ENCODE peak calls at places on chromosomes 7 and 10, in ten cellular contexts. H is dorsolateral prefrontal cortex, T is esophagus squamous epithelium, L is astrocyte, E is brain microvascular endothelial cell, P is endothelial cell, D is bronchial epithelial cell, V is AG10803, N is cardiac muscle cell, F is esophagus muscularis mucosa. S is an unnamed sample.

GRCh38 chr7:18694484-18694883 is 198.9 kb downstream of the HDAC9 start:
- DNase-seq in H (no peak), T (no peak), L (no peak), E (no peak), P (no peak), D (no peak), V (no peak), N (no peak), F (no peak), S (no peak)

GRCh38 chr7:80957226-80957625 is 38.4 kb upstream of the SEMA3C start:
- DNase-seq in H (no peak), T (no peak), L (no peak), E (no peak), P (no peak), D (no peak), V (no peak), N (no peak), F (no peak), S (no peak)

GRCh38 chr7:12222889-12223579 is 11.9 kb downstream of the TMEM106B start:
- DNase-seq in H (no peak), T (no peak), L (no peak), E (no peak), P (no peak), D (no peak), V (no peak), N (no peak), F (no peak), S (no peak)

GRCh38 chr7:103065666-103066065 is 8.9 kb downstream of the FBXL13 start:
- DNase-seq in H (no peak), T (no peak), L (no peak), E (peak), P (peak), D (peak), V (peak), N (peak), F (no peak), S (peak)

GRCh38 chr10:96705134-96705533 is 15.2 kb downstream of the PIK3AP1 start:
- DNase-seq in H (no peak), T (no peak), L (no peak), E (no peak), P (no peak), D (no peak), V (no peak), N (no peak), F (no peak), S (no peak)

GRCh38 chr10:57513637-57514036 is 754.1 kb downstream of the IPMK start:
- DNase-seq in H (no peak), T (no peak), L (no peak), E (no peak), P (no peak), D (no peak), V (no peak), N (no peak), F (no peak), S (no peak)

GRCh38 chr10:110137142-110137545 is 70.3 kb upstream of the MXI1 start:
- DNase-seq in H (no peak), T (no peak), L (peak), E (peak), P (no peak), D (peak), V (peak), N (peak), F (peak), S (peak)

GRCh38 chr7:154910125-154910524 is 92.8 kb downstream of the PAXIP1 start:
- DNase-seq in H (no peak), T (no peak), L (no peak), E (no peak), P (no peak), D (no peak), V (no peak), N (no peak), F (no peak), S (no peak)

GRCh38 chr10:18345308-18345707 is 205.1 kb downstream of the CACNB2 start:
- DNase-seq in H (no peak), T (no peak), L (no peak), E (no peak), P (no peak), D (no peak), V (no peak), N (no peak), F (no peak), S (no peak)

GRCh38 chr7:157875230-157876179 is 538.7 kb downstream of the DNAJB6 start:
- DNase-seq in H (no peak), T (no peak), L (no peak), E (peak), P (no peak), D (no peak), V (no peak), N (peak), F (no peak), S (no peak)

GRCh38 chr10:100338434-100339036 is 8.5 kb upstream of the SCD start:
- DNase-seq in H (peak), T (no peak), L (no peak), E (peak), P (peak), D (peak), V (peak), N (peak), F (no peak), S (peak)

GRCh38 chr10:32317795-32318194 is 29.2 kb downstream of the EPC1 start:
- DNase-seq in H (no peak), T (no peak), L (no peak), E (no peak), P (no peak), D (no peak), V (no peak), N (no peak), F (no peak), S (peak)

GRCh38 chr10:11355625-11356024 is 255.8 kb downstream of the USP6NL start:
- DNase-seq in H (no peak), T (no peak), L (no peak), E (no peak), P (no peak), D (no peak), V (no peak), N (no peak), F (no peak), S (no peak)

GRCh38 chr7:131556912-131557457 is 557 bp upstream of the PODXL start:
- DNase-seq in H (no peak), T (no peak), L (no peak), E (no peak), P (no peak), D (no peak), V (no peak), N (no peak), F (no peak), S (no peak)

GRCh38 chr10:89369142-89370105 is 8.4 kb upstream of the IFIT1B start:
- DNase-seq in H (no peak), T (no peak), L (peak), E (peak), P (no peak), D (peak), V (peak), N (no peak), F (no peak), S (peak)

GRCh38 chr10:104938031-104938430 is 296.9 kb downstream of the SORCS3 start:
- DNase-seq in H (no peak), T (no peak), L (peak), E (no peak), P (no peak), D (no peak), V (peak), N (no peak), F (no peak), S (no peak)

GRCh38 chr10:43461950-43462349 is 25.0 kb downstream of the ZNF487 start:
- DNase-seq in H (no peak), T (no peak), L (peak), E (peak), P (peak), D (peak), V (peak), N (peak), F (no peak), S (peak)

GRCh38 chr10:33321516-33321915 is 13.0 kb downstream of the NRP1 start:
- DNase-seq in H (no peak), T (no peak), L (no peak), E (no peak), P (no peak), D (no peak), V (peak), N (no peak), F (no peak), S (no peak)

GRCh38 chr7:88756806-88757205 is 2.7 kb upstream of the ZNF804B start:
- DNase-seq in H (no peak), T (no peak), L (no peak), E (no peak), P (no peak), D (no peak), V (no peak), N (no peak), F (no peak), S (no peak)

GRCh38 chr7:31020652-31021051 is 31.5 kb upstream of the ADCYAP1R1 start:
- DNase-seq in H (no peak), T (no peak), L (no peak), E (no peak), P (no peak), D (no peak), V (no peak), N (no peak), F (no peak), S (no peak)

GRCh38 chr7:54788664-54789063 is 29.7 kb upstream of the SEC61G start:
- DNase-seq in H (no peak), T (no peak), L (peak), E (peak), P (peak), D (peak), V (peak), N (peak), F (no peak), S (peak)

GRCh38 chr10:121437596-121437995 is 160.6 kb downstream of the FGFR2 start:
- DNase-seq in H (peak), T (no peak), L (no peak), E (no peak), P (peak), D (no peak), V (no peak), N (peak), F (no peak), S (no peak)

GRCh38 chr7:27179030-27179429 is 4.9 kb upstream of the HOXA10 start:
- DNase-seq in H (no peak), T (no peak), L (no peak), E (no peak), P (no peak), D (no peak), V (no peak), N (no peak), F (no peak), S (no peak)

GRCh38 chr7:150781016-150781415 is 19.1 kb downstream of the TMEM176B start:
- DNase-seq in H (no peak), T (no peak), L (no peak), E (peak), P (no peak), D (peak), V (peak), N (no peak), F (no peak), S (no peak)

GRCh38 chr7:155808551-155809331 is 3.5 kb downstream of the SHH start:
- DNase-seq in H (no peak), T (no peak), L (no peak), E (no peak), P (peak), D (no peak), V (no peak), N (no peak), F (no peak), S (peak)

GRCh38 chr10:72886596-72887522 is 6.7 kb upstream of the OIT3 start:
- DNase-seq in H (no peak), T (no peak), L (no peak), E (no peak), P (no peak), D (peak), V (no peak), N (no peak), F (no peak), S (no peak)

GRCh38 chr7:37151741-37152413 is 296.8 kb downstream of the ELMO1 start:
- DNase-seq in H (no peak), T (no peak), L (no peak), E (no peak), P (no peak), D (no peak), V (no peak), N (no peak), F (no peak), S (no peak)

GRCh38 chr10:123703195-123703790 is 37.1 kb downstream of the GPR26 start:
- DNase-seq in H (no peak), T (no peak), L (no peak), E (no peak), P (no peak), D (no peak), V (no peak), N (no peak), F (no peak), S (no peak)

GRCh38 chr10:101779544-101780186 is 3.6 kb downstream of the NPM3 start:
- DNase-seq in H (no peak), T (peak), L (peak), E (peak), P (peak), D (peak), V (peak), N (peak), F (no peak), S (peak)

GRCh38 chr7:493661-494251 is 25.9 kb downstream of the PDGFA start:
- DNase-seq in H (no peak), T (no peak), L (no peak), E (no peak), P (no peak), D (no peak), V (no peak), N (no peak), F (no peak), S (no peak)

GRCh38 chr7:14714161-14714728 is 188.3 kb downstream of the DGKB start:
- DNase-seq in H (no peak), T (no peak), L (no peak), E (no peak), P (no peak), D (peak), V (no peak), N (no peak), F (no peak), S (peak)

GRCh38 chr7:74575811-74576210 is 81.7 kb upstream of the GTF2I start:
- DNase-seq in H (no peak), T (no peak), L (no peak), E (no peak), P (no peak), D (no peak), V (no peak), N (no peak), F (no peak), S (no peak)

GRCh38 chr10:12341526-12341925 is 7.8 kb upstream of the CAMK1D start:
- DNase-seq in H (no peak), T (no peak), L (no peak), E (no peak), P (no peak), D (no peak), V (no peak), N (no peak), F (no peak), S (no peak)

GRCh38 chr10:110350812-110351211 is 46.1 kb upstream of the SMNDC1 start:
- DNase-seq in H (no peak), T (no peak), L (peak), E (no peak), P (no peak), D (no peak), V (no peak), N (no peak), F (no peak), S (no peak)

GRCh38 chr10:133254421-133255120 is 16.9 kb downstream of the VENTX start:
- DNase-seq in H (no peak), T (no peak), L (no peak), E (no peak), P (no peak), D (no peak), V (no peak), N (no peak), F (no peak), S (no peak)

GRCh38 chr10:34434119-34434594 is 380.9 kb downstream of the PARD3 start:
- DNase-seq in H (no peak), T (no peak), L (peak), E (peak), P (no peak), D (peak), V (peak), N (no peak), F (no peak), S (no peak)

GRCh38 chr7:158362912-158363905 is 224.4 kb downstream of the PTPRN2 start:
- DNase-seq in H (no peak), T (no peak), L (no peak), E (no peak), P (no peak), D (no peak), V (no peak), N (peak), F (no peak), S (no peak)

GRCh38 chr7:40866601-40867000 is 731.8 kb downstream of the SUGCT start:
- DNase-seq in H (no peak), T (no peak), L (peak), E (no peak), P (no peak), D (no peak), V (peak), N (peak), F (no peak), S (no peak)
- TF ChIP-seq CTCF in H (no peak), T (no peak), L (no peak), E (peak), P (no peak), D (no peak), V (peak), N (peak), F (peak), S (no peak)

GRCh38 chr7:39386718-39387117 is 179.5 kb upstream of the YAE1 start:
- DNase-seq in H (no peak), T (no peak), L (no peak), E (no peak), P (no peak), D (no peak), V (no peak), N (no peak), F (no peak), S (no peak)
- TF ChIP-seq CTCF in H (no peak), T (no peak), L (no peak), E (peak), P (no peak), D (no peak), V (no peak), N (no peak), F (no peak), S (no peak)

GRCh38 chr7:108384721-108385483 is 71.3 kb downstream of the NRCAM start:
- DNase-seq in H (no peak), T (no peak), L (no peak), E (no peak), P (no peak), D (peak), V (no peak), N (no peak), F (no peak), S (peak)
- TF ChIP-seq CTCF in H (no peak), T (no peak), L (no peak), E (peak), P (peak), D (peak), V (no peak), N (no peak), F (no peak), S (peak)

GRCh38 chr7:149741629-149742028 is 31.8 kb downstream of the ZNF467 start:
- DNase-seq in H (no peak), T (no peak), L (no peak), E (no peak), P (no peak), D (no peak), V (peak), N (no peak), F (no peak), S (peak)

GRCh38 chr7:149743481-149743880 is 29.9 kb downstream of the ZNF467 start:
- DNase-seq in H (no peak), T (no peak), L (no peak), E (no peak), P (no peak), D (no peak), V (peak), N (no peak), F (no peak), S (no peak)

GRCh38 chr7:149736478-149737360 is 36.7 kb downstream of the ZNF467 start:
- DNase-seq in H (no peak), T (no peak), L (no peak), E (no peak), P (no peak), D (no peak), V (no peak), N (no peak), F (no peak), S (no peak)

DNA sequence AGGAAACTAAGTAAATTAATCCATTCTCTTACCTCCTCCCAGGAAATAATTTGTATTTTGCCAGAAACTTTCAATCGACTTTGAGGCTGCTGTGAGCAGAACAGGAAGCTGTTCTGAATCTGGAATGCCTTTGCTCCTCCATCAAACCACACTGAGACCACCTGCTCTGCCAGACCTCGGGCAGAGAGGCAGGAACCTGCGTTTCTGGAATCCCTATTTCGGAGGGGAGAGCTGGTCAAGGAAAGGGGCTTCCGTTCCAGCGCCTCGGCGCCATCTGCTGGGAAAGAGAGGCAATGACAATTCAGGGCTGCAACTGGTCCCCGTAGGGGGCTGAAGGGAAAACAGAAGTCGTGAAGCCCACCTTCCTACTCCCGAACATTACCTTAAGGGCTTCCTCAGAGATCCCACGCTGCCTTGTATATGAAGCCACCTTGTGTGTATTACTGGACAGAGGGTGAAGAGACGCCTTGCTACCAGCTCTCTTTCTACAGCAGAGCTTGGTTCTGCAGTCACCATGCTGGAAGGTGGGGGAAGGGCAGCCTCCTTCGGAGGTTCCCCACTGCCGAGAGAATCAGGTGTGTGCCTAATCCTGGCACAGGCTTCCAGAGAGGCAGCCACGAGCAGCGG is 31.2 kb downstream of the ZNF467 start:
- DNase-seq in H (no peak), T (no peak), L (peak), E (peak), P (peak), D (peak), V (peak), N (peak), F (no peak), S (peak)
- TF ChIP-seq CTCF in H (peak), T (peak), L (peak), E (peak), P (peak), D (peak), V (peak), N (peak), F (peak), S (peak)

GRCh38 chr10:63708421-63708820 is 187.2 kb downstream of the REEP3 start:
- DNase-seq in H (no peak), T (no peak), L (no peak), E (no peak), P (no peak), D (no peak), V (no peak), N (no peak), F (no peak), S (no peak)
- TF ChIP-seq CTCF in H (no peak), T (no peak), L (no peak), E (no peak), P (no peak), D (no peak), V (no peak), N (no peak), F (no peak), S (no peak)

S was measured in GM20000.